ENCODE peak calls at places on chromosomes 11 and 22, in seven cellular contexts. J is nephron progenitor cell, M is MM.1S, U is neural progenitor cell, P is tibial nerve, E is right atrium auricular region, O is D721Med. S is an unnamed sample.

GRCh38 chr11:47056261-47056915 is 119.8 kb downstream of the CSTPP1 start:
- DNase-seq in J (no peak), M (no peak), U (no peak), P (no peak), E (no peak), O (no peak), S (no peak)

GRCh38 chr22:48753381-48753730 is 1074.3 kb downstream of the BRD1 start:
- DNase-seq in J (no peak), M (no peak), U (no peak), P (no peak), E (peak; percentile 44), O (no peak), S (peak; percentile 77)

GRCh38 chr22:31628969-31629723 is 32.9 kb downstream of the PISD start:
- DNase-seq in J (no peak), M (no peak), U (no peak), P (no peak), E (no peak), O (no peak), S (no peak)

GRCh38 chr11:43419460-43419859 is 60.7 kb downstream of the TTC17 start:
- DNase-seq in J (peak; percentile 8), M (peak; percentile 35), U (peak; percentile 21), P (no peak), E (no peak), O (no peak), S (no peak)

GRCh38 chr11:36509265-36509664 is 807 bp downstream of the TRAF6 start:
- DNase-seq in J (peak; percentile 13), M (peak; percentile 49), U (peak; percentile 69), P (no peak), E (no peak), O (no peak), S (no peak)

GRCh38 chr11:25860677-25861445 is 471.1 kb upstream of the ANO3 start:
- DNase-seq in J (no peak), M (no peak), U (no peak), P (no peak), E (no peak), O (no peak), S (no peak)

GRCh38 chr22:44026630-44027511 is 2.8 kb downstream of the PARVB start:
- DNase-seq in J (no peak), M (peak; percentile 87), U (no peak), P (peak; percentile 72), E (peak; percentile 93), O (no peak), S (no peak)

GRCh38 chr11:70846781-70847400 is 405.5 kb downstream of the SHANK2 start:
- DNase-seq in J (no peak), M (no peak), U (no peak), P (no peak), E (no peak), O (no peak), S (no peak)

GRCh38 chr22:27394806-27395404 is 406.7 kb downstream of the MN1 start:
- DNase-seq in J (no peak), M (no peak), U (no peak), P (no peak), E (no peak), O (no peak), S (no peak)

GRCh38 chr22:27609411-27610029 is 192.0 kb downstream of the MN1 start:
- DNase-seq in J (no peak), M (no peak), U (peak; percentile 67), P (no peak), E (no peak), O (no peak), S (no peak)

GRCh38 chr11:62508336-62509058 is 38.1 kb downstream of the AHNAK start:
- DNase-seq in J (peak; percentile 58), M (peak; percentile 38), U (peak; percentile 87), P (peak; percentile 63), E (peak; percentile 83), O (no peak), S (peak; percentile 91)

GRCh38 chr22:46336119-46337078 is 885 bp downstream of the TRMU start:
- DNase-seq in J (peak; percentile 53), M (peak; percentile 25), U (peak; percentile 70), P (no peak), E (no peak), O (no peak), S (no peak)

GRCh38 chr11:10514713-10515112 is 26.3 kb downstream of the RNF141 start:
- DNase-seq in J (no peak), M (no peak), U (no peak), P (no peak), E (no peak), O (no peak), S (no peak)

GRCh38 chr11:75240381-75241035 is at the start of gene TPBGL:
- DNase-seq in J (peak; percentile 58), M (no peak), U (peak; percentile 70), P (no peak), E (no peak), O (peak; percentile 45), S (no peak)

GRCh38 chr11:44949160-44950035 is 1.3 kb downstream of the TP53I11 start:
- DNase-seq in J (peak; percentile 74), M (no peak), U (peak; percentile 88), P (no peak), E (no peak), O (no peak), S (no peak)

GRCh38 chr11:109423114-109423859 is 1.3 kb downstream of the C11orf87 start:
- DNase-seq in J (peak; percentile 47), M (no peak), U (peak; percentile 54), P (no peak), E (no peak), O (peak; percentile 22), S (peak; percentile 85)

GRCh38 chr22:45192701-45193187 is 29.0 kb downstream of the NUP50 start:
- DNase-seq in J (no peak), M (no peak), U (peak; percentile 68), P (no peak), E (no peak), O (no peak), S (no peak)
- TF ChIP-seq CTCF in J (no peak), M (no peak), U (peak; percentile 44), P (no peak), E (no peak), O (no peak), S (no peak)

GRCh38 chr11:82733444-82734119 is at the start of gene FAM181B:
- DNase-seq in J (peak; percentile 88), M (no peak), U (peak; percentile 93), P (peak; percentile 31), E (no peak), O (peak; percentile 24), S (peak; percentile 86)
- TF ChIP-seq CTCF in J (no peak), M (no peak), U (no peak), P (no peak), E (no peak), O (peak; percentile 6), S (peak; percentile 3)

DNA sequence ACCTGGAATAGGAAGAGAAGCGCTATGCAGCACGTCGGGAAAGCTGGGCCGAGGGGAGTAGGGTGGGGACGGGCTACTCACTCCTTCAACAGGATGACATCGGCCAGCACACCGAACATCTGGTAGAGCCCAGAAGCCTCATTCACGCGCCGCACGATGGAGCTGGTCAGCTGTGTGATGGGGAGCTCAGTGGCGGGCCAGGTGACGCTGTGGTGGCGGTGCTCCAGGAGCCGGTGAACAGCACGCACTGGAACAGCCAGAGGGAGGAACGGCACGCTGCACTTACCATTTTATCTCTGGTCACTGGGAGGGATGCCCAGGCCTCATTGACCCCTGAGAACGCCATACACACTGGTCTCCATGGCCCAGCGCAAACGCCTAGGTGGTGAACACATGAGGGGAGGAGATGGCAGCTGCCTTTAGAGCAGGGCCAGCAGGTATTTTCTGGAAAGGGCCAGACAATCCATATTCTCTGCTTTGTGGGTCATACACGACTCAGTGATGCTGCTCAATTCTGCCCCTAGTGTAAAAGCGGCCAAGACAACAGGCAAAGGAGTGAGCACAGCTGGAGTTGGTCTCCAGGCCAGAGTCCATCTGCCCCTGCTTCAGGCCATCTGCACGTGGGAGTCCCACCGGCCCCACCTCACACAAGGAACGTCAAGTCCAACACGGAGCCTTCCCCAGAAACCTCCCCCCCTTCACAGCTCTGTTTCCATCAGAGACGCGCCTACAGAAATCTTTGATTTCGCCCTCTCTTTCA is 8.8 kb downstream of the FOXRED2 start:
- DNase-seq in J (no peak), M (no peak), U (no peak), P (no peak), E (no peak), O (no peak), S (no peak)
- TF ChIP-seq CTCF in J (no peak), M (no peak), U (no peak), P (no peak), E (no peak), O (no peak), S (no peak)

DNA sequence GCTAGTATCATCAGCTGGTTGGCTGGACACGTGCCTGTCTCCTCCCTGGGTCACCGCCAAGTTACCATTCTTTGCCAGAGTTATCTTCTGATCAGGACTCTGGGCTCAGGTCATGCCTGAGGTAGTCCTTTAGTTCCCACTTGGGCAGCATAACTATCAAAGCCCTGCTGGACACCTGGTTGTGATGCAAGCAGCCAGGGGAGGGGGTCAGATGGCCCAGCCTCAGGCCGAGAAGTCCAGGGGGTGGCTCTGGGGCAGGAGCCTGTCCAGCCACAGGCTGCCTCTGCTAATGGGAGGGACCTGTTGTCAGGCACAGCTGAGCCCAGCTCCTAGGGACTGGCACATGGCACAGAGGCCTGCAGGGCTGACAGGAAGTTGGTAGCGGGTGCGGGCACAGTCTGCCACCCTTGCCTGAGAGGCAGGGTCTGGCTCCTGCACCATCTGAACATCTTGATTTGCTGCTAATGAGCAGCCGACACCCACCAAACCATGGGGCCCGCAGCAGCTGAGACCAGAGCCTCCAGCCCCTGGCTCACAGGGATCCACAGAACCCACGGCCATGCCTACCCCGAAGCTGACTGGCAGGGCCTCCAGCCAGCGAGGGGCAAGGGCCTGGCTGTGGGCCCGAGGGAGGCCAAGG is 171.6 kb upstream of the NTM start:
- DNase-seq in J (no peak), M (no peak), U (no peak), P (no peak), E (no peak), O (no peak), S (no peak)
- TF ChIP-seq CTCF in J (no peak), M (no peak), U (no peak), P (no peak), E (no peak), O (no peak), S (no peak)

DNA sequence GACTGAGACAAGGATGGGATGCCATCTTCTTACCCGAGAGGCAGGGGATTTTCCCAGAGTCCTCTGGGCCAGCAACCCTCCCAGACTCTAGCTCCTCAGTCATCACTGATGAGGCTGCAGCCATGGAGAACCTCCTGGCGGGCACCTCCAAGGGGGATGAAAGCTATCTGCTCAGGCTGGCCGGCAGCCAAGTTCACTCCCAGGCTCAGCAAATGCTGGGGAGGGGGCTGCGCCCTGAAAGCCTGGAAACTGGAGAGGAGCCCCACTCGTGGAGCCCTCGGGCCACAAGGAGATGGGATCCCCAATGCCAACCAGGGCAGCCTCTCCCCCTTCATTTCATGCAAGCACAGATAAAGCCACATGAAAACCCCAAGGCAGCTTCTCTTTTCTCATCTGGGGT is 75.0 kb downstream of the CACNA1I start:
- DNase-seq in J (no peak), M (no peak), U (no peak), P (no peak), E (no peak), O (no peak), S (no peak)
- TF ChIP-seq CTCF in J (no peak), M (no peak), U (no peak), P (no peak), E (no peak), O (no peak), S (no peak)

GRCh38 chr11:78841451-78842060 is 266.9 kb upstream of the NARS2 start:
- DNase-seq in J (peak; percentile 11), M (no peak), U (no peak), P (no peak), E (no peak), O (no peak), S (no peak)
- TF ChIP-seq CTCF in J (no peak), M (no peak), U (peak; percentile 12), P (no peak), E (no peak), O (no peak), S (no peak)

S was measured in osteocyte.